ENCODE peak calls at places on chromosomes 16 and 17, in five cellular contexts. H, D, V, F and B are unnamed samples.
A peak's percentile ranks its signal among the peaks of the same experiment; 100 is the strongest.

GRCh38 chr16:74577882-74578366 is 29.0 kb downstream of the GLG1 start:
- DNase-seq in H (no peak), D (no peak), V (no peak), F (no peak), B (no peak)

GRCh38 chr17:9928601-9929341 is 23.7 kb upstream of the RCVRN start:
- DNase-seq in H (peak; percentile 14), D (no peak), V (no peak), F (peak; percentile 37), B (no peak)

GRCh38 chr17:5055543-5055942 is 20.3 kb upstream of the SLC52A1 start:
- DNase-seq in H (no peak), D (no peak), V (no peak), F (no peak), B (no peak)

GRCh38 chr17:60926466-60927183 is 249.0 kb downstream of the BCAS3 start:
- DNase-seq in H (no peak), D (no peak), V (no peak), F (no peak), B (no peak)

GRCh38 chr16:85290626-85291301 is 178.5 kb upstream of the CIBAR2 start:
- DNase-seq in H (no peak), D (no peak), V (no peak), F (no peak), B (no peak)

GRCh38 chr17:32487460-32488176 is 825 bp downstream of the CDK5R1 start:
- DNase-seq in H (no peak), D (peak; percentile 31), V (no peak), F (no peak), B (peak; percentile 68)

GRCh38 chr17:6070895-6071511 is 824 bp downstream of the WSCD1 start:
- DNase-seq in H (no peak), D (no peak), V (peak; percentile 27), F (peak; percentile 34), B (peak; percentile 41)

GRCh38 chr16:13996778-13997288 is 74.3 kb upstream of the MRTFB start:
- DNase-seq in H (no peak), D (no peak), V (no peak), F (no peak), B (no peak)

GRCh38 chr17:31508310-31509094 is 117.0 kb downstream of the RAB11FIP4 start:
- DNase-seq in H (no peak), D (peak; percentile 48), V (peak; percentile 27), F (no peak), B (peak; percentile 32)

GRCh38 chr17:34051046-34051445 is 204.0 kb upstream of the CCL2 start:
- DNase-seq in H (no peak), D (no peak), V (no peak), F (no peak), B (no peak)

GRCh38 chr16:66534376-66534799 is 15.5 kb downstream of the TK2 start:
- DNase-seq in H (no peak), D (no peak), V (peak; percentile 11), F (no peak), B (no peak)

GRCh38 chr16:2689968-2690830 is 7.9 kb downstream of the KCTD5 start:
- DNase-seq in H (no peak), D (no peak), V (no peak), F (no peak), B (no peak)

GRCh38 chr17:71769850-71770249 is 351.0 kb upstream of the SOX9 start:
- DNase-seq in H (no peak), D (no peak), V (no peak), F (no peak), B (no peak)

GRCh38 chr17:42845918-42846593 is 1.7 kb downstream of the AOC2 start:
- DNase-seq in H (no peak), D (no peak), V (no peak), F (no peak), B (no peak)

GRCh38 chr17:62671553-62671952 is 44.1 kb downstream of the MRC2 start:
- DNase-seq in H (no peak), D (no peak), V (peak; percentile 42), F (no peak), B (no peak)

GRCh38 chr17:5715478-5715877 is 131.2 kb upstream of the NLRP1 start:
- DNase-seq in H (no peak), D (no peak), V (no peak), F (no peak), B (peak; percentile 19)

GRCh38 chr17:33163827-33164555 is 129.1 kb downstream of the ASIC2 start:
- DNase-seq in H (no peak), D (no peak), V (no peak), F (no peak), B (no peak)